ENCODE peak calls at places on chromosomes 13 and 19, in seven cellular contexts. S, K, U, W, B, G and H are unnamed samples.

GRCh38 chr13:38950987-38951386 is 39.6 kb downstream of the STOML3 start:
- DNase-seq in S (no peak), K (no peak), U (no peak), W (no peak), B (no peak), G (no peak), H (no peak)

GRCh38 chr13:92103673-92104296 is 705.4 kb downstream of the GPC5 start:
- DNase-seq in S (no peak), K (no peak), U (no peak), W (no peak), B (no peak), G (no peak), H (no peak)

GRCh38 chr19:4636151-4636717 is 3.1 kb upstream of the TNFAIP8L1 start:
- DNase-seq in S (no peak), K (peak), U (peak), W (peak), B (no peak), G (peak), H (peak)

GRCh38 chr19:45469835-45470146 is 2.0 kb downstream of the FOSB start:
- DNase-seq in S (no peak), K (no peak), U (no peak), W (no peak), B (no peak), G (no peak), H (peak)

GRCh38 chr19:1904385-1905070 is 671 bp upstream of the ADAT3 start:
- DNase-seq in S (no peak), K (peak), U (no peak), W (no peak), B (peak), G (no peak), H (peak)

GRCh38 chr19:6224308-6224675 is 55.5 kb downstream of the MLLT1 start:
- DNase-seq in S (no peak), K (no peak), U (no peak), W (no peak), B (no peak), G (no peak), H (no peak)

GRCh38 chr19:50003254-50003788 is 21.9 kb downstream of the VRK3 start:
- DNase-seq in S (no peak), K (no peak), U (no peak), W (no peak), B (no peak), G (no peak), H (no peak)

GRCh38 chr19:34120846-34121639 is 51.3 kb upstream of the LSM14A start:
- DNase-seq in S (peak), K (peak), U (peak), W (peak), B (no peak), G (no peak), H (no peak)

GRCh38 chr19:5026706-5027273 is 57.9 kb downstream of the KDM4B start:
- DNase-seq in S (no peak), K (no peak), U (no peak), W (no peak), B (no peak), G (no peak), H (no peak)

GRCh38 chr19:58450836-58451357 is 525 bp upstream of the ZNF324B start:
- DNase-seq in S (no peak), K (no peak), U (no peak), W (no peak), B (no peak), G (no peak), H (no peak)

GRCh38 chr19:17448190-17448967 is at the start of gene TMEM221:
- DNase-seq in S (no peak), K (peak), U (peak), W (peak), B (peak), G (peak), H (peak)
- H3K4me3 ChIP-seq in S (peak), K (peak), U (no peak), W (no peak), B (peak), G (peak), H (peak)

DNA sequence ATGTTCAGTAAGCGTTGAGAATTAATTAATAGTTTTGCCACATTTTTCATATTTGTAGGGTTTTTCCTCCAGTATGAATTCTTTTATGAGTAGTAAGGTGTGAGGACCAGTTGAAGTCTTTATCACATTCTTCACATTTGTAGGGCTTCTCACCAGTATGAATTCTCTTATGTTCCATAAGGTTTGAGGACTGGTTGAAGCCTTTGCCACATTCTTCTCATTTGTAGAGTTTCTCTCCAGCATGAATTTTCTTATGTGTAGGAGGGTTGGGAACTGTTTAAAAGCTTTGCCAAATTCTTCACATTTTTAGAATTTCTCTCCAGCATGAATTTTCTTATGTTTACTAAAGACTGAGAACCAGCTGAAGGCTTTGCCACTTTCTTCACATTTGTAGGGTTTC is 40.3 kb downstream of the ZNF208 start:
- DNase-seq in S (no peak), K (no peak), U (no peak), W (no peak), B (no peak), G (no peak), H (no peak)
- H3K4me3 ChIP-seq in S (no peak), K (peak), U (no peak), W (no peak), B (no peak), G (no peak), H (no peak)

DNA sequence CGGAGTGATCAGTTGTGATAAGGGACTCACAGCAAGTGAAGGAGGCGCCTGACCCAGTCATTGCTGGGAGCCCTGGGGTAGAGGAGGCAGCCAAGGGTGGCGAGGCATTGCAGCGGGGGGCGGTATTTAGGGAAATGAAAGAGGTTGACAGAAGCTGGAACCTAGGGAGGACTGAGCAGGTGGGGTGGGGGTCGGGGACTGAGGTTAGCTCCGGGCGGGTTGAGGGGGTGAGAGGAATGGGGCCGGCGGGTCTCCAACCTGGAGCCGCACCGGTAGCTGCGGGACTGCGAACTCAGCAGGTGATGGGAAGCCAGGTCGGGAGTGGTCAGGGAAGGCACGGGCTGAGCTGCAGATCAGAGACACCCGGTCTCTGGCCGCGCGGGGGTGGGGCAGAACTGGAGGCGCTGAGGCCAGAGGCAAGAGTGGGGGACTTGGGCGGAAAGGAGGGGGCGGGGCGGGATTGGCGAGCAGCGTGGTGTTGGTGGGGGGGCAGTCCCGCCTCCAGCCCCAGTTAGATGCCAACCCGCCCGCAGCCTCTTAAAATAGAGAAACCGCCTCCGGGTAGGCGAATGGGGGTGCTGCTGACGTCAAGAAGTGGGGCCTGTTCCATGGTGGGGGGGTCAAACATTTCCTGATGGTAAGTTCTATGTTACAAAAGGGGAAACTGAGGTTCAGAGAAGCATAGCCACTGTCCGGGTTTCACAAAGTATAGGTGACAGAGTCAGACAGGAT is 1.5 kb downstream of the MAST3 start:
- DNase-seq in S (no peak), K (peak), U (peak), W (peak), B (no peak), G (no peak), H (no peak)
- H3K4me3 ChIP-seq in S (peak), K (no peak), U (peak), W (no peak), B (no peak), G (no peak), H (peak)

GRCh38 chr13:110525328-110526319 is 35.9 kb downstream of the RAB20 start:
- DNase-seq in S (no peak), K (no peak), U (peak), W (peak), B (no peak), G (peak), H (peak)
- H3K4me3 ChIP-seq in S (no peak), K (no peak), U (no peak), W (no peak), B (no peak), G (no peak), H (peak)

GRCh38 chr13:98731038-98731437 is 21.4 kb downstream of the SLC15A1 start:
- DNase-seq in S (no peak), K (no peak), U (no peak), W (no peak), B (no peak), G (no peak), H (no peak)
- H3K4me3 ChIP-seq in S (no peak), K (no peak), U (no peak), W (no peak), B (no peak), G (no peak), H (no peak)

GRCh38 chr13:79482271-79482970 is 1.5 kb downstream of the NDFIP2 start:
- DNase-seq in S (no peak), K (no peak), U (no peak), W (no peak), B (no peak), G (no peak), H (no peak)
- H3K4me3 ChIP-seq in S (peak), K (peak), U (no peak), W (peak), B (no peak), G (peak), H (peak)

GRCh38 chr13:111532111-111532510 is 211.7 kb downstream of the TEX29 start:
- DNase-seq in S (no peak), K (no peak), U (no peak), W (no peak), B (no peak), G (no peak), H (no peak)
- H3K4me3 ChIP-seq in S (no peak), K (no peak), U (no peak), W (no peak), B (no peak), G (no peak), H (no peak)